ENCODE peak calls at places on chromosomes 5 and 9, in five cellular contexts. U, C, B, K and P are unnamed samples.

GRCh38 chr9:93507780-93508179 is 54.4 kb upstream of the FAM120AOS start:
- DNase-seq in U (no peak), B (no peak), K (no peak), C (no peak), P (no peak)

GRCh38 chr9:128419061-128419925 is 1.4 kb upstream of the CERCAM start:
- DNase-seq in B (no peak), U (no peak), C (no peak), K (peak), P (no peak)

GRCh38 chr5:120454094-120454798 is 9.9 kb upstream of the PRR16 start:
- DNase-seq in C (no peak), B (no peak), K (no peak), U (peak), P (no peak)

GRCh38 chr5:106121972-106122605 is 1548.6 kb downstream of the EFNA5 start:
- DNase-seq in C (peak), K (no peak), B (no peak), U (no peak), P (no peak)

GRCh38 chr5:37133939-37134338 is 115.2 kb downstream of the CPLANE1 start:
- DNase-seq in B (peak), C (no peak), K (no peak), U (no peak), P (no peak)

GRCh38 chr9:112421771-112422222 is 41.9 kb downstream of the HSDL2 start:
- DNase-seq in B (no peak), K (no peak), U (no peak), C (no peak), P (no peak)

GRCh38 chr9:90365646-90366045 is 277.0 kb downstream of the DIRAS2 start:
- DNase-seq in K (peak), B (no peak), C (no peak), U (no peak), P (no peak)

GRCh38 chr9:91162311-91162710 is 199.4 kb downstream of the AUH start:
- DNase-seq in U (no peak), K (no peak), C (no peak), B (no peak), P (no peak)

GRCh38 chr9:79663878-79664277 is 92.1 kb downstream of the TLE4 start:
- DNase-seq in C (no peak), K (peak), U (no peak), B (no peak), P (no peak)

GRCh38 chr5:2738156-2738699 is 13.2 kb downstream of the IRX2 start:
- DNase-seq in B (no peak), U (no peak), K (no peak), C (no peak), P (no peak)

GRCh38 chr5:180366303-180366702 is 13.2 kb upstream of the GFPT2 start:
- DNase-seq in U (no peak), C (no peak), K (no peak), B (no peak), P (no peak)

GRCh38 chr5:174310243-174310642 is 264.7 kb downstream of the NSG2 start:
- DNase-seq in B (no peak), U (no peak), C (peak), K (no peak), P (no peak)

GRCh38 chr5:6404129-6404528 is 25.8 kb upstream of the MED10 start:
- DNase-seq in U (peak), K (no peak), C (no peak), B (peak), P (no peak)

GRCh38 chr5:160271396-160271795 is 41.0 kb downstream of the CCNJL start:
- DNase-seq in C (no peak), K (peak), U (no peak), B (no peak), P (no peak)

GRCh38 chr9:16626577-16627130 is 243.8 kb downstream of the BNC2 start:
- DNase-seq in K (peak), B (no peak), C (no peak), U (no peak), P (no peak)

GRCh38 chr5:175378444-175379028 is 65.4 kb downstream of the DRD1 start:
- DNase-seq in C (no peak), K (no peak), U (peak), B (no peak), P (no peak)

GRCh38 chr5:16431482-16431881 is 34.1 kb downstream of the ZNF622 start:
- DNase-seq in U (no peak), K (peak), B (no peak), C (no peak), P (no peak)

GRCh38 chr9:104794070-104794469 is 30.1 kb downstream of the NIPSNAP3B start:
- DNase-seq in C (no peak), U (no peak), K (no peak), B (no peak), P (no peak)

GRCh38 chr5:89437450-89438435 is 554.8 kb upstream of the MEF2C start:
- DNase-seq in C (no peak), K (no peak), B (no peak), U (no peak), P (no peak)

GRCh38 chr5:139147743-139148079 is 50.5 kb downstream of the SIL1 start:
- DNase-seq in U (no peak), K (peak), B (no peak), C (peak), P (no peak)

GRCh38 chr9:117671468-117671867 is 32.7 kb upstream of the TLR4 start:
- DNase-seq in C (no peak), U (no peak), K (no peak), B (no peak), P (no peak)

GRCh38 chr5:23208959-23209431 is 298.4 kb upstream of the PRDM9 start:
- DNase-seq in B (no peak), C (no peak), U (no peak), K (peak), P (peak)

GRCh38 chr5:53298841-53299240 is 181.6 kb upstream of the FST start:
- DNase-seq in B (no peak), K (no peak), C (no peak), U (no peak), P (no peak)

GRCh38 chr9:3875371-3876132 is 349.8 kb upstream of the RFX3 start:
- DNase-seq in U (peak), K (no peak), B (peak), C (no peak), P (no peak)

GRCh38 chr9:38066907-38067610 is 2.0 kb downstream of the SHB start:
- DNase-seq in B (no peak), U (no peak), K (peak), C (peak), P (no peak)

GRCh38 chr5:1931590-1932138 is 48.9 kb upstream of the IRX4 start:
- DNase-seq in K (no peak), C (peak), B (no peak), U (no peak), P (no peak)

GRCh38 chr9:77457916-77458592 is 190.1 kb downstream of the GNA14 start:
- DNase-seq in B (peak), C (no peak), K (peak), U (no peak), P (no peak)

GRCh38 chr9:102631559-102631958 is 363.6 kb upstream of the CYLC2 start:
- DNase-seq in K (peak), U (no peak), B (no peak), C (no peak), P (no peak)

GRCh38 chr5:171823269-171823668 is 37.7 kb downstream of the SMIM23 start:
- DNase-seq in U (no peak), C (no peak), B (no peak), K (no peak), P (no peak)

GRCh38 chr9:2663886-2664674 is 42.5 kb downstream of the VLDLR start:
- DNase-seq in C (no peak), K (peak), U (no peak), B (no peak), P (no peak)

GRCh38 chr9:113633782-113634596 is 170.5 kb downstream of the RGS3 start:
- DNase-seq in U (no peak), C (peak), B (no peak), K (no peak), P (no peak)

GRCh38 chr9:136835162-136835931 is 6.9 kb upstream of the AJM1 start:
- DNase-seq in U (no peak), B (no peak), K (no peak), C (no peak), P (no peak)

GRCh38 chr9:124594215-124594614 is 87.0 kb upstream of the NR5A1 start:
- DNase-seq in U (no peak), B (no peak), C (no peak), K (no peak), P (no peak)

GRCh38 chr5:163463063-163463435 is 2.6 kb downstream of the HMMR start:
- DNase-seq in B (no peak), K (no peak), U (no peak), C (no peak), P (no peak)

GRCh38 chr9:96674914-96675538 is 19.9 kb upstream of the PRXL2C start:
- DNase-seq in B (no peak), U (no peak), K (no peak), C (no peak), P (no peak)

GRCh38 chr9:119050281-119050680 is 319.0 kb downstream of the BRINP1 start:
- DNase-seq in U (no peak), B (no peak), K (peak), C (no peak), P (no peak)

GRCh38 chr5:148387325-148387724 is 3.6 kb downstream of the FBXO38 start:
- DNase-seq in C (no peak), B (peak), K (no peak), U (peak), P (no peak)

GRCh38 chr9:90333226-90333625 is 309.4 kb downstream of the DIRAS2 start:
- DNase-seq in B (no peak), C (no peak), K (no peak), U (no peak), P (no peak)

GRCh38 chr5:31993182-31993961 is 180.7 kb downstream of the GOLPH3 start:
- DNase-seq in C (no peak), B (peak), K (no peak), U (peak), P (no peak)